ENCODE peak calls at places on chromosome 7, in ten cellular contexts. G, H, B, Y, D, J, O, M, P and L are unnamed samples.
A peak's percentile ranks its signal among the peaks of the same experiment; 100 is the strongest.

GRCh38 chr7:104980969-104981670 is 32.9 kb upstream of the KMT2E start:
- DNase-seq in G (no peak), H (no peak), B (no peak), Y (no peak), D (peak; percentile 54), J (peak; percentile 24), O (peak; percentile 77), M (peak; percentile 82), P (no peak), L (no peak)

GRCh38 chr7:24978837-24979469 is 1.0 kb downstream of the OSBPL3 start:
- DNase-seq in G (peak; percentile 28), H (no peak), B (peak; percentile 67), Y (no peak), D (no peak), J (no peak), O (no peak), M (no peak), P (no peak), L (peak; percentile 38)

GRCh38 chr7:49643750-49644149 is 129.7 kb upstream of the VWC2 start:
- DNase-seq in G (no peak), H (no peak), B (no peak), Y (no peak), D (no peak), J (no peak), O (no peak), M (no peak), P (no peak), L (no peak)

GRCh38 chr7:143479055-143479766 is 1.5 kb downstream of the TAS2R41 start:
- DNase-seq in G (no peak), H (no peak), B (no peak), Y (no peak), D (no peak), J (no peak), O (no peak), M (no peak), P (no peak), L (no peak)

GRCh38 chr7:29754874-29755490 is 51.3 kb upstream of the WIPF3 start:
- DNase-seq in G (no peak), H (no peak), B (no peak), Y (no peak), D (no peak), J (no peak), O (no peak), M (peak; percentile 89), P (no peak), L (no peak)

GRCh38 chr7:99864041-99864440 is 12.8 kb downstream of the OR2AE1 start:
- DNase-seq in G (no peak), H (no peak), B (no peak), Y (no peak), D (no peak), J (no peak), O (no peak), M (no peak), P (no peak), L (no peak)

GRCh38 chr7:2553108-2553507 is 2.2 kb downstream of the BRAT1 start:
- DNase-seq in G (no peak), H (no peak), B (peak; percentile 50), Y (no peak), D (no peak), J (no peak), O (no peak), M (no peak), P (no peak), L (no peak)

GRCh38 chr7:136102881-136103280 is 125.7 kb upstream of the MTPN start:
- DNase-seq in G (no peak), H (no peak), B (no peak), Y (no peak), D (no peak), J (no peak), O (no peak), M (no peak), P (no peak), L (no peak)

GRCh38 chr7:35652124-35652523 is 42.8 kb downstream of the HERPUD2 start:
- DNase-seq in G (no peak), H (no peak), B (no peak), Y (no peak), D (no peak), J (no peak), O (no peak), M (no peak), P (no peak), L (no peak)

GRCh38 chr7:155764432-155764798 is 47.8 kb downstream of the SHH start:
- DNase-seq in G (no peak), H (no peak), B (no peak), Y (no peak), D (no peak), J (no peak), O (no peak), M (no peak), P (no peak), L (no peak)
- H3K27ac ChIP-seq in G (peak overlapping the region; percentile 40), H (peak overlapping the region; percentile 58), B (peak overlapping the region; percentile 60), Y (no peak overlapping the region), D (no peak overlapping the region), J (peak overlapping the region; percentile 28), O (no peak overlapping the region), M (peak overlapping the region; percentile 69), P (no peak overlapping the region), L (peak overlapping the region; percentile 10)

GRCh38 chr7:128941323-128941890 is 3.7 kb downstream of the IRF5 start:
- DNase-seq in G (no peak), H (no peak), B (no peak), Y (no peak), D (no peak), J (no peak), O (peak; percentile 32), M (no peak), P (no peak), L (no peak)

GRCh38 chr7:128941946-128942526 is 4.3 kb downstream of the IRF5 start:
- DNase-seq in G (no peak), H (no peak), B (no peak), Y (no peak), D (no peak), J (no peak), O (peak; percentile 45), M (no peak), P (peak; percentile 80), L (no peak)

GRCh38 chr7:128939075-128939860 is 1.5 kb downstream of the IRF5 start:
- DNase-seq in G (no peak), H (no peak), B (no peak), Y (no peak), D (no peak), J (peak; percentile 41), O (peak; percentile 35), M (no peak), P (peak; percentile 69), L (peak; percentile 65)

GRCh38 chr7:128939861-128940410 is 2.2 kb downstream of the IRF5 start:
- DNase-seq in G (peak; percentile 30), H (no peak), B (no peak), Y (no peak), D (no peak), J (peak; percentile 49), O (peak; percentile 47), M (no peak), P (no peak), L (no peak)

DNA sequence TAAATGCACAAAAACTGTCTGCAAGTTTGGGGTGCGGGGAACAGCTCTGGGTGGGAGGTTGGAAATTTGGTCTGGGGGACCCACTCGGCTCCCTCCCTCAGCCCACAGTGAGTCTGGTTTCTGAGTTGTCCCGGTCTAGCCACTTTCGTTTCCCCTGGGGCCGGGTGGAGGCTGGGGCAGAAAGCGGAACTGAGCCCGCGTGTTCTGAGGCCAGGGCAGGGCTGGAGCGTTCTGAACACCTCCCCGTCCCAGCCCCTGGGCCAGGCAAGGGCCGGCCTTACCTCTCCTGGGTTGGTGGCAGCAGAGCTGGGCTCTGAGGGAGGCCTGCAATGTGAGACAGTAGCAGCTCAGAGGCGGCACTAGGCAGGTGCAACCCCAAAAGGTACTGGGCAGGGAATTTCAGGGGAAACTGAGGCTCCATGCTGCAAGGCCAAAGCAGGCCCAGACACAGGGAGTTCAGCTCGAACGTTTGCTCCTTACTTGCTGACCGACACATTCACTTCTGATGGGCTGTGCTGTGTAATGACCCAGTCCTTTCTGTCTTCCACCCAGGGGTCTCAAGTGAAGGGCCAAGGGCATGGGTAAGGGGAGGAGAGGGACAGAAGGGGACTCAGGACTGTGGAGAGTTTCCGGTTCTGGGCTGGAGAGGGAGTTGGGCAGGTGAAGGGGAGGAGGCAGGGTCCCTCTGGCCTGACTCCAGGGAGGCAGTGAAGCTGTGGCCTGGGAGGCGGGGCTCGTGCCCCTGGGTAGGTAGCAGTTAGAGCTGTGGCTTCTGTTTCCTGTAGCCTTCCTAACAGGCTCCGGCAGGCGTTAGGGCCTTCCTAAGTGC is 3.0 kb downstream of the IRF5 start:
- DNase-seq in G (peak; percentile 82), H (peak; percentile 63), B (peak; percentile 69), Y (no peak), D (no peak), J (peak; percentile 93), O (peak; percentile 39), M (no peak), P (peak; percentile 77), L (peak; percentile 81)
- TF ChIP-seq POLR2AphosphoS5 in G (no peak), H (no peak), B (no peak), Y (no peak), D (no peak), J (peak; percentile 51), O (no peak), M (no peak), P (no peak), L (no peak)

DNA sequence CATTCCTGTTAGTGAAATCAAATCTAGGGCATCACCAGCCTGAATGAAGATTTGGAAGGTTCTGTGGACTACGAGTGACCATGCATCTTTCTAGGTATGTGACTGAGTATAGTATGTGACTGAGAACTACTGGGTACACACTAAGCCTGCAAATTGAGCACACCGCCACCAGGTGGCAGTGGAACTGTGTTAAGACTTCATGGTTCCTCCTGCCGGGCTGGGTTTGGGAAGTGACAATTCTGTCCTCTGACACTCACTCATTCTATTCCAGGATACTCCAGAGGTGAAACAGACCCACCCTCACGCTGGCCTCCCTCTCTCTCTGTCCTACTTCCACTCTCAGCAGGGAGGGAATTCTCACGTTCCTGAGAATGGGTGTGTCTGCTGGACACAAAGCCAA is 84.0 kb upstream of the TMEM248 start:
- DNase-seq in G (peak; percentile 34), H (peak; percentile 46), B (peak; percentile 17), Y (peak; percentile 50), D (peak; percentile 26), J (peak; percentile 77), O (no peak), M (peak; percentile 20), P (no peak), L (no peak)
- TF ChIP-seq CTCF in G (peak; percentile 40), H (no peak), B (no peak), Y (peak; percentile 84), D (peak; percentile 68), J (peak; percentile 63), O (peak; percentile 54), M (peak; percentile 53), P (no peak), L (no peak)

DNA sequence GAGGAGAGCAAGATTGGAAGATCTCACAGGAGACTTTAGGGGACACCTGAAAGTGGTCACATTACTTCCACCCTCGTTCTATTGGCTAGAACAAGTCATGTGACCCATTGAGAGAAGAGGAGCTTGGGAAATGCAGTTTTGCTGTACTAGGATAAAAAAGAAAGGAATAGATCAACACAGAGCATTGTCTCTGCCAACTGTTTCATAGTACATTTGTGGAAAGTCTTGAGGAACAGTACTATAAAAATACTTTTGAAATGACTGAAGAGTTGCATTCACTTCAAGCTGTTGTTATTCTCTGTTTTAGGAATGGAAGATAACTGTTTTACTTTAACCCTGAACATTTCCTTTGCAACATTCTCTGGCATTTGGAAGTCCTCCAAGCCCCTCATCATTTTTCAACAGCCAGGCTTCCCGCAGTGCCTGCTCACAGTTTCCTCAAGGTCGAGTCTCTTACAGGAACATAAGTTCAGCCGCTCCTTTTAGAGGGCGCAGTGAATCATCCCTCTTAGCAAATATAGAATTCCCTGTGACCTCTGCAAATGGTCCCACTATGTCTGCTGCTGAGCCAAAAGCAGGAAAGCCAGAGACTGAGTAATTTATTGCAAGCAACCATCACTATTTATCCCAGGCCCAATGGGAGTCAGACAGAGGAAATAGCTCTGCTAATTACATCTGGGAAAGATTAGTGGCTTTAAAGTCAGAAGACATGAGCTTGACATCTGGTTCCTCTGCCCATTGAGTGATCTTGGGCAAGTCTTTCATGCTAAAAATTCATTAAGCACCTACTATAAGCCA is 40.7 kb downstream of the MRPL32 start:
- DNase-seq in G (peak; percentile 17), H (peak; percentile 25), B (peak; percentile 81), Y (no peak), D (no peak), J (no peak), O (peak; percentile 16), M (peak; percentile 92), P (peak; percentile 94), L (no peak)
- H3K27ac ChIP-seq in G (peak overlapping the region; percentile 64), H (peak overlapping the region; percentile 64), B (peak overlapping the region; percentile 78), Y (no peak overlapping the region), D (no peak overlapping the region), J (no peak overlapping the region), O (peak overlapping the region; percentile 71), M (peak overlapping the region; percentile 3), P (no peak overlapping the region), L (peak overlapping the region; percentile 6)